ENCODE peak calls at places on chromosome 12, in seven cellular contexts. M is kidney tubule cell; S is SK-MEL-5; R is fibroblast of villous mesenchyme; H is activated CD4-positive, alpha-beta memory T cell treated with anti-CD3 and anti-CD28 coated beads for 36 hours; G is LoVo; O is AG08396. Y is an unnamed sample.

GRCh38 chr12:93612719-93613228 is 40.3 kb downstream of the SOCS2 start:
- DNase-seq in G (no peak), H (no peak), R (no peak), S (no peak), O (no peak), M (no peak), Y (no peak)

GRCh38 chr12:42705863-42706262 is 116.3 kb upstream of the PRICKLE1 start:
- DNase-seq in M (no peak), G (no peak), H (no peak), S (no peak), O (peak), R (peak), Y (peak)

GRCh38 chr12:112252184-112252583 is 126.8 kb downstream of the TRAFD1 start:
- DNase-seq in R (peak), O (peak), G (no peak), M (no peak), H (no peak), S (no peak), Y (peak)

GRCh38 chr12:82923935-82924334 is 237.2 kb downstream of the TMTC2 start:
- DNase-seq in S (no peak), R (no peak), G (no peak), H (no peak), O (no peak), M (no peak), Y (no peak)

GRCh38 chr12:12803186-12803585 is 10.0 kb upstream of the DDX47 start:
- DNase-seq in O (peak), G (peak), M (peak), S (peak), H (peak), R (peak), Y (peak)

GRCh38 chr12:52532636-52533035 is 12.4 kb upstream of the KRT5 start:
- DNase-seq in S (no peak), G (no peak), R (no peak), H (no peak), M (no peak), O (no peak), Y (no peak)

GRCh38 chr12:40016960-40017359 is 88.9 kb downstream of the SLC2A13 start:
- DNase-seq in O (peak), S (peak), R (peak), H (no peak), M (peak), G (peak), Y (no peak)

GRCh38 chr12:3632256-3633240 is 120.4 kb downstream of the CRACR2A start:
- DNase-seq in O (no peak), M (no peak), H (no peak), S (no peak), R (no peak), G (no peak), Y (no peak)

GRCh38 chr12:67042697-67043131 is 226.4 kb upstream of the CAND1 start:
- DNase-seq in S (peak), M (peak), R (peak), G (peak), H (no peak), O (no peak), Y (peak)

GRCh38 chr12:95393191-95393790 is 80.7 kb upstream of the METAP2 start:
- DNase-seq in G (no peak), R (no peak), O (no peak), S (no peak), H (no peak), M (no peak), Y (no peak)

GRCh38 chr12:24860546-24860945 is 88.4 kb downstream of the BCAT1 start:
- DNase-seq in M (no peak), H (no peak), S (no peak), R (peak), G (no peak), O (no peak), Y (no peak)

GRCh38 chr12:112168561-112168971 is 43.2 kb downstream of the TRAFD1 start:
- DNase-seq in G (no peak), M (no peak), R (no peak), H (no peak), S (no peak), O (no peak), Y (no peak)

GRCh38 chr12:96166765-96167164 is 27.4 kb upstream of the ELK3 start:
- DNase-seq in O (no peak), S (no peak), H (no peak), R (no peak), G (no peak), M (no peak), Y (no peak)

GRCh38 chr12:34333337-34333736 is 311.0 kb downstream of the ALG10 start:
- DNase-seq in O (no peak), G (no peak), H (no peak), M (no peak), S (no peak), R (no peak), Y (no peak)

GRCh38 chr12:9090220-9090619 is 25.5 kb downstream of the A2M start:
- DNase-seq in R (no peak), S (no peak), G (no peak), M (no peak), H (no peak), O (no peak), Y (no peak)

GRCh38 chr12:108150436-108150835 is 21.3 kb downstream of the WSCD2 start:
- DNase-seq in M (no peak), H (no peak), R (no peak), G (no peak), O (no peak), S (no peak), Y (no peak)

GRCh38 chr12:127108360-127109215 is 1158.4 kb upstream of the TMEM132C start:
- DNase-seq in R (peak), G (peak), H (peak), O (peak), M (peak), S (peak), Y (peak)

GRCh38 chr12:93191461-93191860 is 186.3 kb upstream of the NUDT4 start:
- DNase-seq in G (no peak), M (no peak), H (no peak), S (no peak), O (no peak), R (no peak), Y (no peak)

GRCh38 chr12:91811481-91812287 is 334.0 kb downstream of the BTG1 start:
- DNase-seq in O (peak), H (peak), S (peak), G (peak), R (peak), M (peak), Y (peak)

GRCh38 chr12:111368684-111369495 is at the start of gene PHETA1:
- DNase-seq in R (peak), G (peak), M (peak), H (peak), O (peak), S (peak), Y (peak)

GRCh38 chr12:113587720-113588119 is 116.0 kb upstream of the LHX5 start:
- DNase-seq in S (no peak), R (no peak), G (no peak), H (no peak), O (no peak), M (peak), Y (no peak)

GRCh38 chr12:104055686-104056388 is 5.8 kb upstream of the GLT8D2 start:
- DNase-seq in M (no peak), G (no peak), H (no peak), S (no peak), R (peak), O (peak), Y (no peak)

Y was measured in mammary epithelial cell.